ENCODE peak calls at places on chromosome 11, in four cellular contexts. E is KBM-7, U is colonic mucosa, I is GM23248. M is an unnamed sample.

GRCh38 chr11:14067686-14068085 is 105.2 kb downstream of the SPON1 start:
- DNase-seq in E (no peak), U (no peak), I (no peak), M (no peak)

GRCh38 chr11:72220696-72221363 is 3.7 kb upstream of the INPPL1 start:
- DNase-seq in E (no peak), U (no peak), I (no peak), M (no peak)

GRCh38 chr11:75482310-75482606 is 43.5 kb downstream of the GDPD5 start:
- DNase-seq in E (no peak), U (no peak), I (no peak), M (no peak)

GRCh38 chr11:13119928-13120520 is 110.9 kb downstream of the RASSF10 start:
- DNase-seq in E (no peak), U (no peak), I (peak; percentile 38), M (no peak)

GRCh38 chr11:133943950-133944698 is 12.6 kb downstream of the IGSF9B start:
- DNase-seq in E (no peak), U (no peak), I (no peak), M (no peak)

GRCh38 chr11:104343578-104343977 is 179.6 kb upstream of the PDGFD start:
- DNase-seq in E (peak; percentile 16), U (no peak), I (peak; percentile 24), M (no peak)

GRCh38 chr11:102286292-102286691 is 31.0 kb upstream of the BIRC3 start:
- DNase-seq in E (no peak), U (no peak), I (no peak), M (no peak)

GRCh38 chr11:62013266-62014157 is 46.1 kb upstream of the FTH1 start:
- DNase-seq in E (no peak), U (peak; percentile 74), I (peak; percentile 76), M (no peak)

GRCh38 chr11:77149716-77150392 is 21.8 kb downstream of the MYO7A start:
- DNase-seq in E (no peak), U (no peak), I (no peak), M (no peak)

GRCh38 chr11:114172871-114173444 is 113.4 kb downstream of the ZBTB16 start:
- DNase-seq in E (no peak), U (no peak), I (no peak), M (no peak)

GRCh38 chr11:35106595-35106994 is 32.4 kb upstream of the CD44 start:
- DNase-seq in E (no peak), U (no peak), I (no peak), M (no peak)

GRCh38 chr11:119816660-119817059 is 87.7 kb upstream of the NECTIN1 start:
- DNase-seq in E (no peak), U (no peak), I (no peak), M (no peak)

GRCh38 chr11:63892233-63892632 is 24.7 kb downstream of the RCOR2 start:
- DNase-seq in E (peak; percentile 43), U (no peak), I (peak; percentile 46), M (no peak)

GRCh38 chr11:36748856-36749255 is 150.8 kb upstream of the RAG2 start:
- DNase-seq in E (no peak), U (no peak), I (peak; percentile 32), M (no peak)

GRCh38 chr11:32426192-32426591 is 9.1 kb downstream of the WT1 start:
- DNase-seq in E (no peak), U (no peak), I (no peak), M (no peak)

GRCh38 chr11:61855939-61856730 is 28.0 kb downstream of the FADS2 start:
- DNase-seq in E (no peak), U (no peak), I (no peak), M (no peak)

GRCh38 chr11:66956689-66957290 is 1.4 kb downstream of the PC start:
- DNase-seq in E (peak; percentile 68), U (no peak), I (peak; percentile 75), M (no peak)

GRCh38 chr11:35995872-35996271 is 52.0 kb downstream of the LDLRAD3 start:
- DNase-seq in E (no peak), U (no peak), I (no peak), M (no peak)

M was measured in glomerular endothelial cell.